ENCODE peak calls at places on chromosomes 12 and 14, in five cellular contexts. One of them, this sample, is unnamed.

GRCh38 chr12:3076730-3077571 is at the start of gene TSPAN9:
- DNase-seq in HCT116: no peak
- DNase-seq in HepG2: peak; percentile 37
- DNase-seq in GM12878: no peak
- DNase-seq in K562: peak; percentile 51
- DNase-seq in this sample: no peak

GRCh38 chr12:52913424-52913821 is 8.5 kb upstream of the KRT8 start:
- DNase-seq in HCT116: no peak
- DNase-seq in HepG2: no peak
- DNase-seq in GM12878: no peak
- DNase-seq in K562: no peak
- DNase-seq in this sample: no peak

GRCh38 chr12:69655616-69656336 is 43.3 kb downstream of the BEST3 start:
- DNase-seq in HCT116: no peak
- DNase-seq in HepG2: peak; percentile 67
- DNase-seq in GM12878: no peak
- DNase-seq in K562: no peak
- DNase-seq in this sample: no peak

GRCh38 chr12:32918890-32919791 is 22.6 kb upstream of the PKP2 start:
- DNase-seq in HCT116: no peak
- DNase-seq in HepG2: peak; percentile 37
- DNase-seq in GM12878: no peak
- DNase-seq in K562: peak; percentile 28
- DNase-seq in this sample: no peak

GRCh38 chr14:54836231-54836630 is 66.4 kb downstream of the GCH1 start:
- DNase-seq in HCT116: no peak
- DNase-seq in HepG2: no peak
- DNase-seq in GM12878: no peak
- DNase-seq in K562: no peak
- DNase-seq in this sample: no peak

GRCh38 chr14:60094306-60094897 is 2.7 kb downstream of the PCNX4 start:
- DNase-seq in HCT116: no peak
- DNase-seq in HepG2: peak; percentile 90
- DNase-seq in GM12878: no peak
- DNase-seq in K562: peak; percentile 77
- DNase-seq in this sample: no peak

GRCh38 chr12:85155791-85156190 is 119.6 kb downstream of the LRRIQ1 start:
- DNase-seq in HCT116: peak; percentile 31
- DNase-seq in HepG2: peak; percentile 4
- DNase-seq in GM12878: no peak
- DNase-seq in K562: no peak
- DNase-seq in this sample: peak; percentile 39

GRCh38 chr14:73746540-73747385 is 32.6 kb upstream of the PNMA1 start:
- DNase-seq in HCT116: no peak
- DNase-seq in HepG2: no peak
- DNase-seq in GM12878: no peak
- DNase-seq in K562: no peak
- DNase-seq in this sample: no peak

GRCh38 chr12:67305544-67305943 is 36.4 kb downstream of the CAND1 start:
- DNase-seq in HCT116: no peak
- DNase-seq in HepG2: no peak
- DNase-seq in GM12878: no peak
- DNase-seq in K562: no peak
- DNase-seq in this sample: no peak

GRCh38 chr12:130337476-130338303 is at the start of gene PIWIL1:
- DNase-seq in HCT116: no peak
- DNase-seq in HepG2: no peak
- DNase-seq in GM12878: no peak
- DNase-seq in K562: no peak
- DNase-seq in this sample: no peak

GRCh38 chr12:98213556-98213955 is 301.8 kb upstream of the TMPO start:
- DNase-seq in HCT116: no peak
- DNase-seq in HepG2: no peak
- DNase-seq in GM12878: no peak
- DNase-seq in K562: no peak
- DNase-seq in this sample: no peak

GRCh38 chr14:35506927-35507326 is 27.0 kb upstream of the INSM2 start:
- DNase-seq in HCT116: no peak
- DNase-seq in HepG2: no peak
- DNase-seq in GM12878: no peak
- DNase-seq in K562: no peak
- DNase-seq in this sample: no peak

GRCh38 chr12:123861392-123861791 is 99.3 kb downstream of the DNAH10 start:
- DNase-seq in HCT116: no peak
- DNase-seq in HepG2: no peak
- DNase-seq in GM12878: no peak
- DNase-seq in K562: no peak
- DNase-seq in this sample: no peak

GRCh38 chr14:32588448-32589320 is 259.6 kb downstream of the AKAP6 start:
- DNase-seq in HCT116: peak; percentile 16
- DNase-seq in HepG2: peak; percentile 43
- DNase-seq in GM12878: no peak
- DNase-seq in K562: peak; percentile 13
- DNase-seq in this sample: peak; percentile 16

GRCh38 chr12:131044760-131045381 is 91.2 kb downstream of the ADGRD1 start:
- DNase-seq in HCT116: no peak
- DNase-seq in HepG2: no peak
- DNase-seq in GM12878: no peak
- DNase-seq in K562: no peak
- DNase-seq in this sample: no peak

GRCh38 chr14:105540811-105541210 is 14.4 kb downstream of the TMEM121 start:
- DNase-seq in HCT116: no peak
- DNase-seq in HepG2: no peak
- DNase-seq in GM12878: no peak
- DNase-seq in K562: no peak
- DNase-seq in this sample: no peak

GRCh38 chr14:71338153-71338552 is 430.9 kb downstream of the PCNX1 start:
- DNase-seq in HCT116: no peak
- DNase-seq in HepG2: no peak
- DNase-seq in GM12878: no peak
- DNase-seq in K562: no peak
- DNase-seq in this sample: no peak

GRCh38 chr12:12983420-12984035 is 16.5 kb downstream of the HEBP1 start:
- DNase-seq in HCT116: peak; percentile 33
- DNase-seq in HepG2: peak; percentile 30
- DNase-seq in GM12878: no peak
- DNase-seq in K562: peak; percentile 29
- DNase-seq in this sample: no peak

GRCh38 chr14:22448035-22448904 is 140.8 kb downstream of the DAD1 start:
- DNase-seq in HCT116: no peak
- DNase-seq in HepG2: no peak
- DNase-seq in GM12878: no peak
- DNase-seq in K562: no peak
- DNase-seq in this sample: no peak

GRCh38 chr14:96511667-96512066 is 9.5 kb downstream of the PAPOLA start:
- DNase-seq in HCT116: no peak
- DNase-seq in HepG2: no peak
- DNase-seq in GM12878: no peak
- DNase-seq in K562: no peak
- DNase-seq in this sample: no peak

GRCh38 chr14:34220921-34221320 is 241.1 kb downstream of the SPTSSA start:
- DNase-seq in HCT116: no peak
- DNase-seq in HepG2: no peak
- DNase-seq in GM12878: peak; percentile 40
- DNase-seq in K562: no peak
- DNase-seq in this sample: no peak

GRCh38 chr12:5173511-5174011 is 129.9 kb downstream of the KCNA5 start:
- DNase-seq in HCT116: peak; percentile 51
- DNase-seq in HepG2: no peak
- DNase-seq in GM12878: no peak
- DNase-seq in K562: no peak
- DNase-seq in this sample: no peak

GRCh38 chr14:56310643-56311042 is 192.4 kb downstream of the PELI2 start:
- DNase-seq in HCT116: no peak
- DNase-seq in HepG2: no peak
- DNase-seq in GM12878: no peak
- DNase-seq in K562: no peak
- DNase-seq in this sample: no peak

GRCh38 chr12:57844725-57845477 is 1.6 kb downstream of the CTDSP2 start:
- DNase-seq in HCT116: peak; percentile 23
- DNase-seq in HepG2: peak; percentile 68
- DNase-seq in GM12878: no peak
- DNase-seq in K562: peak; percentile 67
- DNase-seq in this sample: no peak

DNA sequence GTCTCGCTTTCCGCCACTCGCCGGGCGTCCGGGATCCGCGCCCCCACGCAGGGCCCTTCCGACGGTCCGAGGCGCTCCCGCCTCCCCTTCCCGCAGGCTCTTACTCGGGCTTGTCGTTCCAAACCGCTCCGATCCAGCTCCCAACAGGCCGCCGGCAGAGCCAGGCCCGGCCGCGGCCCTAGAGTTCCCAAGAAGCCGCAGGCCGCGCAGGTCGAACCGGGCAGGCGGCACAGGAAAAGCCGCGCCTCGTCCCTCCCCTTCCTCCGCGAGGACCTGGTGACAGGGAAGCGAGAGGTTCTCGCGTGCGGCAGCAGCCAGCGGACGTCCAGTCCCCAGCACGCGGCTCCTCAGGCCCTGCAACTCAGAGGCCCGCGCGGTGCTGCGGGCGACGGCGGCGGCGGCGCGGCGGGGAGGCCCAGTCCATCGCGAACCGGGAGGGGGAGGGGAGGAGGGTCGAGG is 277 bp downstream of the HECTD1 start:
- DNase-seq in HCT116: no peak
- DNase-seq in HepG2: no peak
- DNase-seq in GM12878: no peak
- DNase-seq in K562: no peak
- DNase-seq in this sample: no peak
- TF ChIP-seq POLR2AphosphoS5 in HCT116: peak; percentile 75
- TF ChIP-seq POLR2AphosphoS5 in HepG2: no peak
- TF ChIP-seq POLR2AphosphoS5 in GM12878: no peak
- TF ChIP-seq POLR2AphosphoS5 in K562: no peak
- TF ChIP-seq POLR2AphosphoS5 in this sample: no peak

GRCh38 chr14:104377256-104377655 is 202.3 kb upstream of the C14orf180 start:
- DNase-seq in HCT116: no peak
- DNase-seq in HepG2: no peak
- DNase-seq in GM12878: no peak
- DNase-seq in K562: no peak
- DNase-seq in this sample: no peak

GRCh38 chr14:104382361-104383087 is 197.0 kb upstream of the C14orf180 start:
- DNase-seq in HCT116: no peak
- DNase-seq in HepG2: no peak
- DNase-seq in GM12878: no peak
- DNase-seq in K562: no peak
- DNase-seq in this sample: no peak

GRCh38 chr14:104376202-104377140 is 203.1 kb upstream of the C14orf180 start:
- DNase-seq in HCT116: no peak
- DNase-seq in HepG2: no peak
- DNase-seq in GM12878: no peak
- DNase-seq in K562: no peak
- DNase-seq in this sample: no peak

GRCh38 chr14:104375551-104376201 is 203.9 kb upstream of the C14orf180 start:
- DNase-seq in HCT116: no peak
- DNase-seq in HepG2: no peak
- DNase-seq in GM12878: no peak
- DNase-seq in K562: no peak
- DNase-seq in this sample: no peak

DNA sequence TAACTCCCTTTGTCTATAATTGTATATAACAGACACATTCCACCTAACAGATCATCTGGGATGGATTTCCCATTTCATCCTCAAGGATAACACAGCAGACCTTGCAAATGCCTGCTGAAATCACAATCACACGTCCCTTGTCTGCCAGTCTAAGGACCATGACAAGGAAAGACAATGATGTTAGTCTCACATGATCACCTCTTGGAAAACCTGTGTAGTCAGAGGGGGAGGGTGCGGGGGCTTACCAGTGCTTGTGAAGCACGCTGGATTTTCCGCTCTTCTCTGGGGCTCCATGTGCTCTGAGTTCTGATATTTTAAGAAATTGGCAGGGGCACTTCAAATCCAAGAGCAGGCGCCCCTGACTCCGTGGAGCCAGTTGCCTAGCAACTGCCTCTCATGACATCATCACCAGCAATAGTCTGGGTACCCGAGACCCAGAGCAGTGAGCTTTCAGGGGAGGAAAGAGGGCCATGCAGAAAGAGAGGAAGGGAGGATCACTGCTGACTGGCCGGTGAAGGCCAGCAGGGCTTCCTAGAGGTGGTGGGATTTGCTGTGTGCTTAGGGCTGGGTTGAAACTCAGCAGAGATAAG is 200.8 kb upstream of the C14orf180 start:
- DNase-seq in HCT116: no peak
- DNase-seq in HepG2: no peak
- DNase-seq in GM12878: no peak
- DNase-seq in K562: no peak
- DNase-seq in this sample: no peak
- H3K9me3 ChIP-seq in HCT116: no peaks in the 10 kb centered on the region
- H3K9me3 ChIP-seq in HepG2: no peaks in the 10 kb centered on the region
- H3K9me3 ChIP-seq in GM12878: peaks cover 1% of the 10 kb centered on the region
- H3K9me3 ChIP-seq in K562: no peaks in the 10 kb centered on the region
- H3K9me3 ChIP-seq in this sample: no peaks in the 10 kb centered on the region

GRCh38 chr14:77311217-77311616 is 9.5 kb downstream of the POMT2 start:
- DNase-seq in HCT116: no peak
- DNase-seq in HepG2: no peak
- DNase-seq in GM12878: no peak
- DNase-seq in K562: no peak
- DNase-seq in this sample: no peak
- TF ChIP-seq EZH2 in HCT116: no peak
- TF ChIP-seq EZH2 in HepG2: no peak
- TF ChIP-seq EZH2 in GM12878: no peak
- TF ChIP-seq EZH2 in K562: no peak
- TF ChIP-seq EZH2 in this sample: no peak

GRCh38 chr14:52312872-52313492 is 1.1 kb upstream of the PTGER2 start:
- DNase-seq in HCT116: no peak
- DNase-seq in HepG2: no peak
- DNase-seq in GM12878: no peak
- DNase-seq in K562: no peak
- DNase-seq in this sample: no peak

GRCh38 chr14:52314521-52315354 is 626 bp downstream of the PTGER2 start:
- DNase-seq in HCT116: no peak
- DNase-seq in HepG2: no peak
- DNase-seq in GM12878: no peak
- DNase-seq in K562: no peak
- DNase-seq in this sample: no peak

GRCh38 chr14:52313493-52313881 is 625 bp upstream of the PTGER2 start:
- DNase-seq in HCT116: no peak
- DNase-seq in HepG2: no peak
- DNase-seq in GM12878: no peak
- DNase-seq in K562: no peak
- DNase-seq in this sample: no peak

GRCh38 chr14:52315355-52315718 is 1.2 kb downstream of the PTGER2 start:
- DNase-seq in HCT116: no peak
- DNase-seq in HepG2: no peak
- DNase-seq in GM12878: no peak
- DNase-seq in K562: no peak
- DNase-seq in this sample: no peak

DNA sequence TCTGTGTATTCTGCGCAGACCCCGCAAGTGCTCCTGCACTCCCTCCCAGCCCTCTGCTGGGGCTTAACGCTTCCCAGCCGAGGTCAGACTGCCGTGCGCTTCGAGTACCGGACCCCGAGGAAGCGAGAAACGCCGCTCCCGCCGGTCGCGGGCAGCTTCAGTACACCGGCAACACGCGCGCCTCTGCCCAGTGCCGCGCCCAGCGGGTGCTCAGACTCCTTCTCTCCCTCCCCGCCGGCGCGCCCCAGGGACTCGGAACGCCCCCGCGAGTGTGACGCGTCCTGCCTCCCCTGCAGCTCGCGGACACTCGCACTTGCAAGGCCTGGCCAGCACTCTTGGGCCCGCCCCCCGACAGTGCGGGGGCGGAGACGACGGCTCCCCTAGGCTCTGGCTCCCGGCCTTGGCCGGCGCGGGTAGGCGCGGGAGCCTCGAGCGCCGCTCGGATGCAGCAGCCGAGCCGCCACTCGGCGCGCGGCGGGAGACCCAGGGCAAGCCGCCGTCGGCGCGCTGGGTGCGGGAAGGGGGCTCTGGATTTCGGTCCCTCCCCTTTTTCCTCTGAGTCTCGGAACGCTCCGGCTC is at the start of gene PTGER2:
- DNase-seq in HCT116: peak; percentile 57
- DNase-seq in HepG2: no peak
- DNase-seq in GM12878: no peak
- DNase-seq in K562: peak; percentile 76
- DNase-seq in this sample: no peak
- TF ChIP-seq POLR2AphosphoS5 in HCT116: no peak
- TF ChIP-seq POLR2AphosphoS5 in HepG2: no peak
- TF ChIP-seq POLR2AphosphoS5 in GM12878: no peak
- TF ChIP-seq POLR2AphosphoS5 in K562: no peak
- TF ChIP-seq POLR2AphosphoS5 in this sample: no peak